ENCODE peak calls at places on chromosomes 3 and 15, in seven cellular contexts. L is body of pancreas, A is endothelial cell, B is H4, E is stomach, W is EL, Q is HTR-8/SVneo. D is an unnamed sample.

GRCh38 chr3:47315069-47315647 is 32.4 kb downstream of the KLHL18 start:
- DNase-seq in L (peak; percentile 12), A (peak; percentile 9), B (no peak), E (no peak), W (no peak), Q (no peak), D (peak; percentile 16)

GRCh38 chr3:172355836-172356235 is 92.4 kb downstream of the GHSR start:
- DNase-seq in L (no peak), A (no peak), B (peak; percentile 90), E (peak; percentile 40), W (peak; percentile 80), Q (peak; percentile 36), D (peak; percentile 96)

GRCh38 chr3:55488398-55489055 is 1.4 kb upstream of the WNT5A start:
- DNase-seq in L (peak; percentile 73), A (peak; percentile 40), B (peak; percentile 64), E (peak; percentile 61), W (peak; percentile 90), Q (peak; percentile 71), D (peak; percentile 89)

GRCh38 chr3:59809750-59810444 is 760.1 kb upstream of the CFAP20DC start:
- DNase-seq in L (no peak), A (no peak), B (peak; percentile 44), E (no peak), W (peak; percentile 25), Q (peak; percentile 27), D (peak; percentile 54)

GRCh38 chr3:192187485-192188051 is 539.8 kb downstream of the FGF12 start:
- DNase-seq in L (no peak), A (no peak), B (no peak), E (no peak), W (no peak), Q (no peak), D (peak; percentile 14)

GRCh38 chr3:16305121-16305541 is 40.1 kb downstream of the OXNAD1 start:
- DNase-seq in L (no peak), A (no peak), B (no peak), E (no peak), W (no peak), Q (no peak), D (no peak)

GRCh38 chr3:53200501-53201189 is 39.6 kb downstream of the PRKCD start:
- DNase-seq in L (no peak), A (no peak), B (no peak), E (no peak), W (no peak), Q (no peak), D (no peak)

GRCh38 chr15:51924146-51925068 is 47.2 kb downstream of the LEO1 start:
- DNase-seq in L (no peak), A (no peak), B (no peak), E (peak; percentile 32), W (no peak), Q (no peak), D (no peak)

GRCh38 chr15:57873564-57874209 is 167.2 kb downstream of the POLR2M start:
- DNase-seq in L (no peak), A (no peak), B (no peak), E (no peak), W (peak; percentile 90), Q (peak; percentile 38), D (peak; percentile 70)

GRCh38 chr3:193829781-193830180 is 236.8 kb downstream of the OPA1 start:
- DNase-seq in L (peak; percentile 54), A (no peak), B (peak; percentile 94), E (peak; percentile 65), W (peak; percentile 45), Q (peak; percentile 23), D (peak; percentile 81)

GRCh38 chr3:53320697-53321096 is 26.6 kb downstream of the DCP1A start:
- DNase-seq in L (no peak), A (no peak), B (no peak), E (no peak), W (no peak), Q (no peak), D (peak; percentile 32)

D was measured in astrocyte of the spinal cord.